ENCODE peak calls at places on chromosomes 16 and 17, in ten cellular contexts. G, X, F, U, R, S, Z, K, I and M are unnamed samples.
A peak's percentile ranks its signal among the peaks of the same experiment; 100 is the strongest.

GRCh38 chr17:1871743-1872142 is 41.9 kb downstream of the RPA1 start:
- DNase-seq in X (no peak), S (no peak), K (no peak), I (no peak), Z (no peak), G (no peak), U (no peak), R (no peak), F (peak; percentile 27), M (no peak)

GRCh38 chr16:51624083-51624775 is 473.2 kb upstream of the SALL1 start:
- DNase-seq in K (peak; percentile 55), S (no peak), G (peak; percentile 17), R (no peak), I (no peak), Z (no peak), U (no peak), X (no peak), F (no peak), M (no peak)

GRCh38 chr16:65698943-65699342 is 577.1 kb upstream of the CDH11 start:
- DNase-seq in S (no peak), K (peak; percentile 4), I (no peak), X (no peak), Z (no peak), G (no peak), U (no peak), F (no peak), R (no peak), M (no peak)

GRCh38 chr17:82881900-82882714 is 42.3 kb upstream of the ZNF750 start:
- DNase-seq in K (no peak), X (no peak), S (peak; percentile 48), G (no peak), I (no peak), R (peak; percentile 88), Z (no peak), F (no peak), U (no peak), M (no peak)

GRCh38 chr16:54324716-54325115 is 38.1 kb upstream of the IRX3 start:
- DNase-seq in G (no peak), X (no peak), R (no peak), F (no peak), I (no peak), S (no peak), U (no peak), Z (no peak), K (no peak), M (no peak)

GRCh38 chr17:80857721-80858171 is 133.9 kb upstream of the CHMP6 start:
- DNase-seq in I (peak; percentile 55), X (no peak), R (no peak), K (no peak), S (no peak), F (no peak), Z (no peak), U (no peak), G (no peak), M (no peak)

GRCh38 chr16:67882374-67883145 is 2.1 kb upstream of the NRN1L start:
- DNase-seq in I (peak; percentile 30), K (no peak), X (no peak), F (no peak), G (no peak), U (peak; percentile 82), R (no peak), S (peak; percentile 68), Z (no peak), M (peak; percentile 61)

GRCh38 chr17:76240461-76241204 is at the start of gene RNF157:
- DNase-seq in F (peak; percentile 56), U (peak; percentile 51), S (peak; percentile 61), I (peak; percentile 93), G (no peak), Z (peak; percentile 74), X (no peak), R (peak; percentile 67), K (peak; percentile 54), M (peak; percentile 74)

GRCh38 chr17:45436161-45436560 is 3.5 kb upstream of the ARHGAP27 start:
- DNase-seq in G (no peak), R (no peak), F (no peak), I (peak; percentile 51), U (no peak), K (no peak), X (no peak), S (no peak), Z (no peak), M (no peak)

GRCh38 chr17:40935624-40936023 is 1.8 kb downstream of the KRT23 start:
- DNase-seq in K (no peak), S (no peak), Z (no peak), I (no peak), X (no peak), F (no peak), G (no peak), U (no peak), R (no peak), M (no peak)

GRCh38 chr17:74757502-74757901 is 9.1 kb downstream of the NHERF1 start:
- DNase-seq in U (no peak), X (no peak), F (no peak), S (peak; percentile 53), I (no peak), Z (no peak), G (peak; percentile 37), R (no peak), K (peak; percentile 41), M (no peak)

GRCh38 chr16:77896357-77896972 is 108.1 kb downstream of the VAT1L start:
- DNase-seq in F (no peak), S (peak; percentile 30), Z (no peak), X (no peak), K (peak; percentile 26), I (no peak), U (no peak), G (no peak), R (no peak), M (no peak)

GRCh38 chr16:4140652-4141051 is 24.4 kb upstream of the ADCY9 start:
- DNase-seq in S (no peak), X (no peak), K (peak; percentile 21), I (no peak), G (peak; percentile 89), Z (no peak), U (no peak), F (no peak), R (no peak), M (no peak)

GRCh38 chr17:8420041-8420934 is 15.4 kb upstream of the NDEL1 start:
- DNase-seq in F (no peak), S (peak; percentile 90), Z (no peak), R (no peak), U (peak; percentile 6), G (peak; percentile 11), K (peak; percentile 34), X (no peak), I (no peak), M (peak; percentile 95)

GRCh38 chr17:11928436-11928835 is 68.8 kb downstream of the ZNF18 start:
- DNase-seq in X (no peak), F (no peak), G (peak; percentile 17), R (no peak), K (no peak), U (no peak), S (no peak), Z (no peak), I (no peak), M (no peak)

GRCh38 chr16:23879735-23880373 is 44.1 kb downstream of the PRKCB start:
- DNase-seq in G (no peak), I (no peak), F (no peak), X (no peak), R (no peak), U (no peak), K (no peak), S (no peak), Z (no peak), M (no peak)

GRCh38 chr17:19010729-19011505 is 6.4 kb upstream of the FAM83G start:
- DNase-seq in U (no peak), I (no peak), X (no peak), F (no peak), Z (no peak), S (no peak), G (peak; percentile 85), K (no peak), R (no peak), M (no peak)

GRCh38 chr16:65315004-65315398 is 193.1 kb upstream of the CDH11 start:
- DNase-seq in I (no peak), X (no peak), R (peak; percentile 92), K (no peak), Z (no peak), G (no peak), S (no peak), U (no peak), F (no peak), M (no peak)

GRCh38 chr16:50457423-50457822 is 88.6 kb upstream of the BRD7 start:
- DNase-seq in U (no peak), Z (no peak), G (no peak), R (peak; percentile 12), F (no peak), I (no peak), K (no peak), X (no peak), S (no peak), M (no peak)

GRCh38 chr16:85541619-85542547 is 71.2 kb upstream of the GSE1 start:
- DNase-seq in I (no peak), S (no peak), K (peak; percentile 23), F (no peak), G (no peak), R (no peak), X (no peak), Z (no peak), U (no peak), M (no peak)

GRCh38 chr17:67671492-67671891 is 46.2 kb upstream of the NOL11 start:
- DNase-seq in Z (no peak), X (no peak), K (no peak), G (no peak), S (no peak), U (no peak), I (no peak), R (no peak), F (no peak), M (no peak)

GRCh38 chr17:30351730-30352129 is 17.9 kb upstream of the TMIGD1 start:
- DNase-seq in G (no peak), R (no peak), S (no peak), Z (no peak), I (no peak), F (no peak), X (no peak), U (no peak), K (no peak), M (no peak)

GRCh38 chr16:85302018-85302847 is 190.0 kb upstream of the CIBAR2 start:
- DNase-seq in Z (no peak), I (peak; percentile 70), R (no peak), K (peak; percentile 22), S (peak; percentile 83), F (no peak), U (no peak), G (peak; percentile 42), X (no peak), M (no peak)

GRCh38 chr17:73465851-73466250 is 154.1 kb upstream of the CDC42EP4 start:
- DNase-seq in X (no peak), R (no peak), U (no peak), S (no peak), G (no peak), I (peak; percentile 20), K (no peak), F (no peak), Z (no peak), M (no peak)

GRCh38 chr17:80918731-80919130 is 72.9 kb upstream of the CHMP6 start:
- DNase-seq in U (no peak), G (no peak), S (no peak), Z (no peak), F (no peak), I (no peak), K (no peak), X (no peak), R (peak; percentile 48), M (no peak)

GRCh38 chr17:372157-373152 is 19.8 kb upstream of the RPH3AL start:
- DNase-seq in F (no peak), K (no peak), G (no peak), R (no peak), Z (no peak), I (no peak), S (no peak), U (no peak), X (no peak), M (no peak)

GRCh38 chr16:65497571-65497970 is 375.7 kb upstream of the CDH11 start:
- DNase-seq in Z (no peak), R (no peak), I (no peak), F (no peak), U (peak; percentile 12), G (no peak), S (no peak), X (no peak), K (no peak), M (no peak)

GRCh38 chr16:72172105-72173034 is at the start of gene PMFBP1:
- DNase-seq in Z (peak; percentile 32), S (peak; percentile 57), K (peak; percentile 76), U (peak; percentile 59), I (no peak), R (no peak), G (peak; percentile 87), F (no peak), X (peak; percentile 15), M (no peak)